ENCODE peak calls at places on chromosome 9, in four cellular contexts. I is neuronal stem cell; G is stimulated activated effector memory CD8-positive, alpha-beta T cell treated with anti-CD3 and anti-CD28 coated beads, Interleukin-12 subunit alpha, Interleukin-12 subunit beta, amount 100 ng/mL, for 72 hours; M is HFF-Myc. U is an unnamed sample.

GRCh38 chr9:131310833-131311554 is 21.5 kb downstream of the PLPP7 start:
- DNase-seq in G (peak), M (no peak), I (no peak), U (peak)

GRCh38 chr9:113574381-113575262 is 111.1 kb downstream of the RGS3 start:
- DNase-seq in M (no peak), I (no peak), G (no peak), U (no peak)

GRCh38 chr9:123763910-123764588 is 165.9 kb downstream of the DENND1A start:
- DNase-seq in I (no peak), M (no peak), G (no peak), U (no peak)

GRCh38 chr9:71767421-71768321 is 642 bp downstream of the CEMIP2 start:
- DNase-seq in M (no peak), I (peak), G (no peak), U (peak)

GRCh38 chr9:107484117-107484723 is 5.3 kb downstream of the KLF4 start:
- DNase-seq in M (peak), G (no peak), I (peak), U (peak)

GRCh38 chr9:893843-894420 is 52.4 kb downstream of the DMRT1 start:
- DNase-seq in G (peak), I (peak), M (peak), U (peak)

GRCh38 chr9:70600479-70600878 is 186.0 kb upstream of the KLF9 start:
- DNase-seq in M (no peak), I (no peak), G (no peak), U (peak)

GRCh38 chr9:75953218-75953617 is 62.7 kb downstream of the PCSK5 start:
- DNase-seq in M (no peak), I (no peak), G (no peak), U (no peak)

GRCh38 chr9:92746567-92747458 is 17.8 kb downstream of the BICD2 start:
- DNase-seq in M (no peak), I (no peak), G (no peak), U (peak)

GRCh38 chr9:37967272-37967581 is 63.3 kb upstream of the SLC25A51 start:
- DNase-seq in I (no peak), M (no peak), G (no peak), U (no peak)

GRCh38 chr9:98074119-98074990 is 17.8 kb downstream of the NANS start:
- DNase-seq in M (no peak), G (peak), I (peak), U (peak)

GRCh38 chr9:93085676-93086075 is 10.3 kb upstream of the CARD19 start:
- DNase-seq in I (no peak), M (no peak), G (no peak), U (no peak)

GRCh38 chr9:83220737-83221136 is 157.8 kb upstream of the RASEF start:
- DNase-seq in G (no peak), I (no peak), M (no peak), U (no peak)